ENCODE peak calls at places on chromosomes 1 and 21, in seven cellular contexts. One of them, this sample, is unnamed. For H3K4me1, the result is how much of the 10 kb centered on the place peaks cover.

GRCh38 chr21:24188511-24188910 is 1418.8 kb downstream of the MRPL39 start:
- DNase-seq in heart right ventricle: no peak
- DNase-seq in H9: no peak
- DNase-seq in left ventricle myocardium inferior: no peak
- DNase-seq in right cardiac atrium: no peak
- DNase-seq in body of pancreas: no peak
- DNase-seq in endothelial cell of umbilical vein: no peak
- DNase-seq in this sample: no peak

GRCh38 chr1:57072775-57073174 is 107.0 kb upstream of the C8B start:
- DNase-seq in H9: peak
- DNase-seq in body of pancreas: no peak
- DNase-seq in endothelial cell of umbilical vein: no peak
- DNase-seq in right cardiac atrium: no peak
- DNase-seq in heart right ventricle: no peak
- DNase-seq in left ventricle myocardium inferior: no peak
- DNase-seq in this sample: no peak

GRCh38 chr1:83615379-83615778 is 383.6 kb downstream of the TTLL7 start:
- DNase-seq in endothelial cell of umbilical vein: no peak
- DNase-seq in heart right ventricle: no peak
- DNase-seq in left ventricle myocardium inferior: no peak
- DNase-seq in right cardiac atrium: no peak
- DNase-seq in H9: no peak
- DNase-seq in body of pancreas: no peak
- DNase-seq in this sample: no peak

GRCh38 chr1:206967096-206967851 is 3.0 kb downstream of the FCAMR start:
- DNase-seq in endothelial cell of umbilical vein: no peak
- DNase-seq in right cardiac atrium: no peak
- DNase-seq in H9: no peak
- DNase-seq in left ventricle myocardium inferior: no peak
- DNase-seq in heart right ventricle: no peak
- DNase-seq in body of pancreas: peak
- DNase-seq in this sample: peak

GRCh38 chr1:109792056-109792831 is 28.5 kb upstream of the EPS8L3 start:
- DNase-seq in heart right ventricle: peak
- DNase-seq in right cardiac atrium: peak
- DNase-seq in left ventricle myocardium inferior: peak
- DNase-seq in H9: peak
- DNase-seq in endothelial cell of umbilical vein: peak
- DNase-seq in body of pancreas: peak
- DNase-seq in this sample: peak

GRCh38 chr1:150415800-150416199 is 51.9 kb downstream of the RPRD2 start:
- DNase-seq in body of pancreas: no peak
- DNase-seq in H9: no peak
- DNase-seq in right cardiac atrium: no peak
- DNase-seq in endothelial cell of umbilical vein: no peak
- DNase-seq in left ventricle myocardium inferior: no peak
- DNase-seq in heart right ventricle: no peak
- DNase-seq in this sample: no peak

GRCh38 chr1:6962956-6963915 is 178.0 kb downstream of the CAMTA1 start:
- DNase-seq in H9: peak
- DNase-seq in body of pancreas: peak
- DNase-seq in left ventricle myocardium inferior: peak
- DNase-seq in endothelial cell of umbilical vein: peak
- DNase-seq in heart right ventricle: peak
- DNase-seq in right cardiac atrium: peak
- DNase-seq in this sample: peak

GRCh38 chr1:119898520-119898919 is 2.2 kb upstream of the ADAM30 start:
- DNase-seq in endothelial cell of umbilical vein: no peak
- DNase-seq in right cardiac atrium: no peak
- DNase-seq in heart right ventricle: no peak
- DNase-seq in H9: no peak
- DNase-seq in left ventricle myocardium inferior: no peak
- DNase-seq in body of pancreas: no peak
- DNase-seq in this sample: no peak

GRCh38 chr1:77539510-77540142 is 142.8 kb downstream of the ZZZ3 start:
- DNase-seq in endothelial cell of umbilical vein: no peak
- DNase-seq in right cardiac atrium: no peak
- DNase-seq in heart right ventricle: no peak
- DNase-seq in left ventricle myocardium inferior: no peak
- DNase-seq in H9: no peak
- DNase-seq in body of pancreas: peak
- DNase-seq in this sample: no peak

GRCh38 chr1:206850401-206850800 is 15.0 kb upstream of the IL20 start:
- DNase-seq in left ventricle myocardium inferior: no peak
- DNase-seq in H9: no peak
- DNase-seq in body of pancreas: no peak
- DNase-seq in endothelial cell of umbilical vein: no peak
- DNase-seq in heart right ventricle: no peak
- DNase-seq in right cardiac atrium: no peak
- DNase-seq in this sample: no peak

GRCh38 chr1:37479255-37480124 is 5.1 kb downstream of the ZC3H12A start:
- DNase-seq in heart right ventricle: peak
- DNase-seq in endothelial cell of umbilical vein: peak
- DNase-seq in right cardiac atrium: peak
- DNase-seq in H9: no peak
- DNase-seq in body of pancreas: peak
- DNase-seq in left ventricle myocardium inferior: peak
- DNase-seq in this sample: peak

GRCh38 chr1:163673756-163674155 is 352.0 kb downstream of the NUF2 start:
- DNase-seq in H9: no peak
- DNase-seq in heart right ventricle: no peak
- DNase-seq in body of pancreas: peak
- DNase-seq in left ventricle myocardium inferior: no peak
- DNase-seq in endothelial cell of umbilical vein: no peak
- DNase-seq in right cardiac atrium: no peak
- DNase-seq in this sample: no peak

GRCh38 chr1:217889401-217889800 is 258.3 kb downstream of the SPATA17 start:
- DNase-seq in endothelial cell of umbilical vein: no peak
- DNase-seq in H9: peak
- DNase-seq in left ventricle myocardium inferior: no peak
- DNase-seq in body of pancreas: no peak
- DNase-seq in heart right ventricle: peak
- DNase-seq in right cardiac atrium: no peak
- DNase-seq in this sample: no peak

GRCh38 chr1:71649588-71649987 is 568.8 kb upstream of the ZRANB2 start:
- DNase-seq in left ventricle myocardium inferior: no peak
- DNase-seq in endothelial cell of umbilical vein: no peak
- DNase-seq in body of pancreas: no peak
- DNase-seq in right cardiac atrium: no peak
- DNase-seq in heart right ventricle: no peak
- DNase-seq in H9: no peak
- DNase-seq in this sample: no peak

GRCh38 chr1:117367769-117368059 is 465 bp downstream of the MAN1A2 start:
- DNase-seq in H9: no peak
- DNase-seq in endothelial cell of umbilical vein: no peak
- DNase-seq in heart right ventricle: no peak
- DNase-seq in body of pancreas: no peak
- DNase-seq in left ventricle myocardium inferior: no peak
- DNase-seq in right cardiac atrium: no peak
- DNase-seq in this sample: no peak

GRCh38 chr1:176102700-176103244 is 104.3 kb downstream of the COP1 start:
- DNase-seq in H9: no peak
- DNase-seq in left ventricle myocardium inferior: no peak
- DNase-seq in endothelial cell of umbilical vein: no peak
- DNase-seq in heart right ventricle: no peak
- DNase-seq in body of pancreas: no peak
- DNase-seq in right cardiac atrium: no peak
- DNase-seq in this sample: no peak

GRCh38 chr1:174744886-174745285 is 254.9 kb upstream of the CACYBP start:
- DNase-seq in right cardiac atrium: no peak
- DNase-seq in left ventricle myocardium inferior: no peak
- DNase-seq in endothelial cell of umbilical vein: no peak
- DNase-seq in body of pancreas: no peak
- DNase-seq in H9: no peak
- DNase-seq in heart right ventricle: no peak
- DNase-seq in this sample: no peak

GRCh38 chr1:85297538-85297854 is 21.1 kb upstream of the BCL10 start:
- DNase-seq in heart right ventricle: no peak
- DNase-seq in H9: no peak
- DNase-seq in body of pancreas: no peak
- DNase-seq in endothelial cell of umbilical vein: no peak
- DNase-seq in right cardiac atrium: no peak
- DNase-seq in left ventricle myocardium inferior: no peak
- DNase-seq in this sample: no peak

GRCh38 chr1:85296980-85297379 is 20.5 kb upstream of the BCL10 start:
- DNase-seq in heart right ventricle: no peak
- DNase-seq in H9: no peak
- DNase-seq in left ventricle myocardium inferior: no peak
- DNase-seq in body of pancreas: no peak
- DNase-seq in right cardiac atrium: no peak
- DNase-seq in endothelial cell of umbilical vein: peak
- DNase-seq in this sample: no peak

GRCh38 chr1:85297855-85298629 is 21.6 kb upstream of the BCL10 start:
- DNase-seq in endothelial cell of umbilical vein: peak
- DNase-seq in left ventricle myocardium inferior: no peak
- DNase-seq in H9: no peak
- DNase-seq in heart right ventricle: no peak
- DNase-seq in body of pancreas: peak
- DNase-seq in right cardiac atrium: peak
- DNase-seq in this sample: peak

GRCh38 chr1:85295654-85296053 is 19.2 kb upstream of the BCL10 start:
- DNase-seq in left ventricle myocardium inferior: no peak
- DNase-seq in endothelial cell of umbilical vein: no peak
- DNase-seq in body of pancreas: no peak
- DNase-seq in heart right ventricle: no peak
- DNase-seq in H9: no peak
- DNase-seq in right cardiac atrium: no peak
- DNase-seq in this sample: no peak

GRCh38 chr1:85295006-85295431 is 18.6 kb upstream of the BCL10 start:
- DNase-seq in endothelial cell of umbilical vein: peak
- DNase-seq in H9: no peak
- DNase-seq in body of pancreas: no peak
- DNase-seq in right cardiac atrium: no peak
- DNase-seq in heart right ventricle: no peak
- DNase-seq in left ventricle myocardium inferior: no peak
- DNase-seq in this sample: no peak
- H3K4me1 ChIP-seq in endothelial cell of umbilical vein: under half
- H3K4me1 ChIP-seq in H9: under half
- H3K4me1 ChIP-seq in body of pancreas: under half
- H3K4me1 ChIP-seq in right cardiac atrium: under half
- H3K4me1 ChIP-seq in heart right ventricle: under half
- H3K4me1 ChIP-seq in left ventricle myocardium inferior: under half
- H3K4me1 ChIP-seq in this sample: under half

GRCh38 chr1:94928293-94928939 is 1.5 kb upstream of the CNN3 start:
- DNase-seq in left ventricle myocardium inferior: no peak
- DNase-seq in body of pancreas: no peak
- DNase-seq in endothelial cell of umbilical vein: no peak
- DNase-seq in heart right ventricle: no peak
- DNase-seq in right cardiac atrium: no peak
- DNase-seq in H9: no peak
- DNase-seq in this sample: no peak

GRCh38 chr1:94934551-94934950 is 7.6 kb upstream of the CNN3 start:
- DNase-seq in endothelial cell of umbilical vein: no peak
- DNase-seq in left ventricle myocardium inferior: no peak
- DNase-seq in H9: no peak
- DNase-seq in right cardiac atrium: no peak
- DNase-seq in heart right ventricle: no peak
- DNase-seq in body of pancreas: no peak
- DNase-seq in this sample: no peak

GRCh38 chr1:94929351-94929814 is 2.5 kb upstream of the CNN3 start:
- DNase-seq in body of pancreas: no peak
- DNase-seq in H9: no peak
- DNase-seq in heart right ventricle: no peak
- DNase-seq in endothelial cell of umbilical vein: no peak
- DNase-seq in right cardiac atrium: no peak
- DNase-seq in left ventricle myocardium inferior: no peak
- DNase-seq in this sample: peak

GRCh38 chr1:94929816-94930215 is 2.9 kb upstream of the CNN3 start:
- DNase-seq in body of pancreas: no peak
- DNase-seq in right cardiac atrium: no peak
- DNase-seq in H9: no peak
- DNase-seq in endothelial cell of umbilical vein: no peak
- DNase-seq in left ventricle myocardium inferior: no peak
- DNase-seq in heart right ventricle: no peak
- DNase-seq in this sample: no peak

GRCh38 chr1:94931254-94931841 is 4.4 kb upstream of the CNN3 start:
- DNase-seq in endothelial cell of umbilical vein: no peak
- DNase-seq in body of pancreas: no peak
- DNase-seq in H9: no peak
- DNase-seq in right cardiac atrium: no peak
- DNase-seq in left ventricle myocardium inferior: no peak
- DNase-seq in heart right ventricle: no peak
- DNase-seq in this sample: no peak
- H3K4me1 ChIP-seq in endothelial cell of umbilical vein: under half
- H3K4me1 ChIP-seq in body of pancreas: under half
- H3K4me1 ChIP-seq in H9: under half
- H3K4me1 ChIP-seq in right cardiac atrium: under half
- H3K4me1 ChIP-seq in left ventricle myocardium inferior: under half
- H3K4me1 ChIP-seq in heart right ventricle: under half
- H3K4me1 ChIP-seq in this sample: under half

DNA sequence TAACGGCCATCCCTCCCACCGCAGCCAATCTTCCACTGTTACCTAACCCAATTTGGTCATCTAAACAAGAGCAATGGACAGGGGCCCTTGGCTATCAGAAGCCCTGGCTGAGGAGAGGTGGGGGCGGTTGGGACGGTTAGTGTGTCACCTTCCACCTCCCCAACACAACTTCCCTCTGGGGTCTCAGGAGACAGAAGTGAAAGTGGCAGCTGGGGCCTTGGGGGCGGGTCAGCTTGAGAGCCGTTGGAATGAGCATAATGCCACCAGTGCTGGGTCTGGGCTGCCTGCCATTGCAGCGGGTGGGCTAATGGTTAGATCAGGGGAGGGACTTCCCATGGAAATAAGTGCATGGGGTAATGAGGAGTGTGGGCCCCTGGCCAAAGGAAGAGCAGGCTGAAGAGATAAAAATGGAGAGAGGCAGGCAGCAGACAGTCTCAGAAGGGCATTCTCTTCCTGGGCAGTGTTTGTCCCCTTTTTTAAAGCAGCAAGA is 7.9 kb downstream of the MEF2D start:
- DNase-seq in endothelial cell of umbilical vein: no peak
- DNase-seq in H9: no peak
- DNase-seq in right cardiac atrium: peak
- DNase-seq in left ventricle myocardium inferior: peak
- DNase-seq in heart right ventricle: peak
- DNase-seq in body of pancreas: peak
- DNase-seq in this sample: no peak
- H3K4me1 ChIP-seq in endothelial cell of umbilical vein: under half
- H3K4me1 ChIP-seq in H9: under half
- H3K4me1 ChIP-seq in right cardiac atrium: half or more
- H3K4me1 ChIP-seq in left ventricle myocardium inferior: half or more
- H3K4me1 ChIP-seq in heart right ventricle: half or more
- H3K4me1 ChIP-seq in body of pancreas: half or more
- H3K4me1 ChIP-seq in this sample: half or more

GRCh38 chr1:51639694-51640093 is 22.8 kb downstream of the OSBPL9 start:
- DNase-seq in H9: no peak
- DNase-seq in endothelial cell of umbilical vein: no peak
- DNase-seq in body of pancreas: no peak
- DNase-seq in right cardiac atrium: no peak
- DNase-seq in heart right ventricle: no peak
- DNase-seq in left ventricle myocardium inferior: no peak
- DNase-seq in this sample: no peak
- H3K4me1 ChIP-seq in H9: under half
- H3K4me1 ChIP-seq in endothelial cell of umbilical vein: under half
- H3K4me1 ChIP-seq in body of pancreas: under half
- H3K4me1 ChIP-seq in right cardiac atrium: under half
- H3K4me1 ChIP-seq in heart right ventricle: under half
- H3K4me1 ChIP-seq in left ventricle myocardium inferior: half or more
- H3K4me1 ChIP-seq in this sample: under half

GRCh38 chr1:53295295-53295694 is 32.6 kb downstream of the LRP8 start:
- DNase-seq in heart right ventricle: no peak
- DNase-seq in endothelial cell of umbilical vein: no peak
- DNase-seq in right cardiac atrium: no peak
- DNase-seq in H9: no peak
- DNase-seq in body of pancreas: no peak
- DNase-seq in left ventricle myocardium inferior: no peak
- DNase-seq in this sample: no peak
- H3K4me1 ChIP-seq in heart right ventricle: under half
- H3K4me1 ChIP-seq in endothelial cell of umbilical vein: under half
- H3K4me1 ChIP-seq in right cardiac atrium: under half
- H3K4me1 ChIP-seq in H9: under half
- H3K4me1 ChIP-seq in body of pancreas: under half
- H3K4me1 ChIP-seq in left ventricle myocardium inferior: under half
- H3K4me1 ChIP-seq in this sample: under half

This sample was measured in lung.